ENCODE peak calls at places on chromosomes 11 and 22, in nine cellular contexts. A is stimulated activated CD8-positive, alpha-beta memory T cell treated with anti-CD3 and anti-CD28 coated beads, Interleukin-4, amount 100 ng/mL, for 48 hours; Q is endothelial cell; I is Right ventricle myocardium superior; W is NCI-H446; T is cardiac muscle cell; M is lower leg skin; P is nucleus accumbens; G is astrocyte of the cerebellum. C is an unnamed sample.

GRCh38 chr11:112656772-112657428 is 304.3 kb upstream of the NCAM1 start:
- DNase-seq in A (no peak), Q (no peak), I (no peak), W (no peak), T (peak), M (peak), P (no peak), G (peak), C (no peak)

GRCh38 chr11:68358416-68358815 is 46.0 kb downstream of the LRP5 start:
- DNase-seq in A (no peak), Q (no peak), I (no peak), W (no peak), T (peak), M (no peak), P (no peak), G (no peak), C (no peak)

GRCh38 chr11:61701298-61701993 is 21.3 kb downstream of the DAGLA start:
- DNase-seq in A (no peak), Q (peak), I (peak), W (no peak), T (no peak), M (no peak), P (no peak), G (no peak), C (no peak)

GRCh38 chr11:61390161-61390560 is 2.2 kb upstream of the TMEM216 start:
- DNase-seq in A (no peak), Q (no peak), I (no peak), W (no peak), T (no peak), M (no peak), P (no peak), G (no peak), C (no peak)

GRCh38 chr11:128610765-128611617 is 23.6 kb upstream of the ETS1 start:
- DNase-seq in A (peak), Q (no peak), I (no peak), W (no peak), T (no peak), M (no peak), P (no peak), G (no peak), C (peak)

GRCh38 chr11:57140568-57140967 is 41.2 kb upstream of the LRRC55 start:
- DNase-seq in A (no peak), Q (no peak), I (no peak), W (no peak), T (no peak), M (no peak), P (no peak), G (no peak), C (no peak)

GRCh38 chr11:69002101-69002742 is 10.8 kb downstream of the MRGPRF start:
- DNase-seq in A (no peak), Q (no peak), I (peak), W (no peak), T (no peak), M (no peak), P (no peak), G (no peak), C (no peak)

GRCh38 chr22:43384863-43385262 is 27.0 kb upstream of the MPPED1 start:
- DNase-seq in A (no peak), Q (no peak), I (no peak), W (no peak), T (no peak), M (no peak), P (no peak), G (no peak), C (no peak)

GRCh38 chr11:117822522-117823033 is 2.0 kb downstream of the FXYD2 start:
- DNase-seq in A (no peak), Q (no peak), I (no peak), W (no peak), T (no peak), M (no peak), P (no peak), G (no peak), C (no peak)

GRCh38 chr11:112776834-112777793 is 184.1 kb upstream of the NCAM1 start:
- DNase-seq in A (no peak), Q (no peak), I (no peak), W (peak), T (peak), M (no peak), P (no peak), G (no peak), C (no peak)

GRCh38 chr11:10327254-10327653 is 22.4 kb downstream of the ADM start:
- DNase-seq in A (no peak), Q (no peak), I (no peak), W (no peak), T (peak), M (no peak), P (no peak), G (no peak), C (no peak)

C was measured in GM12864.